ENCODE peak calls at places on chromosomes 5 and 9, in five cellular contexts. T, Z, C, O and R are unnamed samples.

GRCh38 chr5:34585601-34586104 is 70.5 kb upstream of the RAI14 start:
- DNase-seq in Z (peak; percentile 73), C (peak; percentile 77), O (no peak), T (no peak), R (peak; percentile 70)

GRCh38 chr5:81420039-81420667 is 26.2 kb upstream of the ACOT12 start:
- DNase-seq in C (peak; percentile 96), O (no peak), Z (peak; percentile 96), T (no peak), R (no peak)

GRCh38 chr5:141515141-141515540 is 26.3 kb downstream of the PCDHGC5 start:
- DNase-seq in O (no peak), C (no peak), T (no peak), Z (no peak), R (no peak)

GRCh38 chr5:86968311-86968753 is 299.4 kb upstream of the RASA1 start:
- DNase-seq in T (peak; percentile 14), Z (peak; percentile 66), O (no peak), C (peak; percentile 65), R (peak; percentile 67)

GRCh38 chr9:124260769-124261603 is 3.2 kb downstream of the NEK6 start:
- DNase-seq in T (no peak), Z (peak; percentile 89), C (peak; percentile 69), O (no peak), R (peak; percentile 90)

GRCh38 chr5:93902288-93902687 is 160.9 kb upstream of the POU5F2 start:
- DNase-seq in C (no peak), T (no peak), O (no peak), Z (no peak), R (no peak)

GRCh38 chr9:98314381-98315066 is 59.1 kb upstream of the TBC1D2 start:
- DNase-seq in Z (peak; percentile 46), O (no peak), T (no peak), C (peak; percentile 69), R (no peak)

GRCh38 chr5:179768326-179769085 is 25.3 kb upstream of the LTC4S start:
- DNase-seq in T (no peak), O (no peak), Z (no peak), C (no peak), R (peak; percentile 84)

GRCh38 chr5:5638193-5638592 is 215.7 kb downstream of the ICE1 start:
- DNase-seq in T (no peak), C (no peak), Z (no peak), O (no peak), R (no peak)

GRCh38 chr9:88418715-88419540 is 30.7 kb downstream of the SPIN1 start:
- DNase-seq in O (no peak), Z (no peak), C (no peak), T (no peak), R (peak; percentile 88)

DNA sequence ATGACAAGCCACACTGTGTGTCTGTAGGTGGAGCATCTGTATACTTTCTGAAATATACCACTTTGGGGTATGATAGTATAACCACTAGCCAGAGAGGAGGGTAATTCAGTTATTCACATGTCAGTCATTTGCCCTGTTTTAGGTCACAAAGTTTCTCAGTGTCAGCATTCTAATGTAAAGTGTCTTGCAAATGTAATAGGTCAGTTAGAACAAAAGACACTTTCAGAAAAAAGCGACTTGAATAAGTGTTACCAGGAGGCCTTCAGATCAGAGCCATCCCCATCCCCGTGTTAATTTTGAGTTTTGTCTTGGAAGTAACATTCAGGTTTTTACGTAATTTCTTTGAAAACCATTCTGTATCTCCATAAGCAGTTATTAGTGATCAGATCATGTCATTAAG is 33.7 kb downstream of the TTC1 start:
- DNase-seq in C (no peak), O (no peak), Z (no peak), T (no peak), R (no peak)
- H3K4me3 ChIP-seq in C (no peak overlapping the region), O (no peak overlapping the region), Z (no peak overlapping the region), T (no peak overlapping the region), R (no peak overlapping the region)

DNA sequence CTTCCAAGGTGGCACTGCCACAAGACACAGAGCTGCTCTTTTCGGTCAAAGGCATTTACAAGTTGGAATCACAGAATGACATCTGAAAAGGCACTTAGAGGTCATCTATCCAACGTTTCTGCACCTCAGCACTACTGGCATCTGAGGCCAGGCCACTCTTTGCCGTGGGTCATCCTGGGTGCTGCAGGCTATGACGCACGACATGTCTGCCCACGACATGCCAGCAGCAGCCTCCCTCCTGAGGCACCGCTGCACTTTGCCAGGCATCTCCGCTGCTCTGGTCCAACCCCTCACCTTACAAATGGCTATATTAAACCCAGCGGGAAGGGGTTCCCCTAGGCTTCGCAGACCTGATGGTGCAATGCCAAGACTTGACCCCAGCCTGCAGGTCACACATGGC is 8.1 kb downstream of the SURF4 start:
- DNase-seq in C (no peak), O (no peak), T (no peak), Z (no peak), R (no peak)
- H3K23ac ChIP-seq in C (no peak overlapping the region), O (no peak overlapping the region), T (peak overlapping the region; percentile 40), Z (no peak overlapping the region), R (no peak overlapping the region)

DNA sequence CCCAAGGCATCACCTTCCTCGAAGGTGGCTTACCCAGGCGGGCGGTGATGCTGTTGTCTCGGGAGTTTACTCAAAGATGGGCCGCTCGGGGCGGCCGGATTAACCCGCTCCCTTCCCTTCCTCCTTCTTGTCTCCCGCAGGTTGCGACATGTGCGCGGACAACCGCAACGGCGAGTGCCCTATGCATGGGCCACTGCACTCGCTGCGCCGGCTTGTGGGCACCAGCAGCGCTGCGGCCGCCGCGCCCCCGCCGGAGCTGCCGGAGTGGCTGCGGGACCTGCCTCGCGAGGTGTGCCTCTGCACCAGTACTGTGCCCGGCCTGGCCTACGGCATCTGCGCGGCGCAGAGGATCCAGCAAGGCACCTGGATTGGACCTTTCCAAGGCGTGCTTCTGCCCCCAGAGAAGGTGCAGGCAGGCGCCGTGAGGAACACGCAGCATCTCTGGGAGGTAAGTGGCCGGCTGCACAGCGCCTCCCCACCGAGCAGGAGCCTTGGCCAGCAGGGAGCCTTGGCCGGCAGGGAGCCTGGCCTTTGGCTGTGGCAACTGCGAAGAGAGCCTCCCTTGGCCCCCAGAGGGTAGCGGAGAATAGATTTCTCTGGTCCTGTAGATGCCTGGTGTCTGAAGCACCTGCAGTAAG is 10.6 kb downstream of the PRDM6 start:
- DNase-seq in O (no peak), C (no peak), Z (peak; percentile 39), T (no peak), R (peak; percentile 45)
- H3K4me3 ChIP-seq in O (peak overlapping the region; percentile 45), C (no peak overlapping the region), Z (peak overlapping the region; percentile 34), T (peak overlapping the region; percentile 59), R (peak overlapping the region; percentile 55)

DNA sequence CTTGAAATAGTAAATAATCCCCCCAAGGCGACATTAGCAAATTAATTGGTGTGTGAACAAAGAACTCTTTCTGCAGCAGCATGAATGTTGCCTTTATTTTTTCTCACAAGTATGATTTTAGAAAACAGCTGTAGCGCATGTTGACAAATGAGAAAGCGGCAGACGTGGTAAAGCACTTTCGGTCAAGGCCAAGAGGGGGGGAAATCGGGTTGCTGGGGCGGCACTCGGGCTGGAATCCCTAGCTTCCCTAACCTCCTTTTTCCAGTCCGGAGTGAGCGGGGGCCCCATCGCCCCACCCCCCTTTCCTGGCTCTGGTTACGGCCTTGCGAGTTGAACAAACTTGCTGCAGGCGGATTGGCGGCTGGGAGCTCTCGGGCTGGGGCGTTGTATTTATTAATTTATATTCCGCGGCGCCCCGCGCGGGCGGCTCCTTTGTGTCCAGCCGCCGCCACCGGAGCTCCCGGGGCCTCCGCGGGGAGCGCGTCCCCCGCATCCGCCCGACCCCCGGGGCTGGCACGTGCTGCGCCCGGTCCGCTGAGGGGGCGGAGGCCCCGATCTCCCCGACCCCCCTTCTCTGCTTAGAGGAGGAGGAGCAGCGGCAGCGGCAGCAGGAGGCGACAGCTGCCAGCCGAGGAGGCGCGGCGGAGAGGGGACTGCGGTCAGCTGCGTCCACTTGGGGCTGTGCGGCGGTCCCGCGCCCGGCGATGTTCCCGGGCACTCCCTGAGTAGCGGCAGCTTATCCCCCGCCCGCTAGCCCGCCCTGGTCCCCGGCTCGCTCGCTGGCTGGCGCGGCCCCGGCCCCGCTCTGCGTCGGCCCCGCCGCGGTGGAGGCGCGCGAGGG is at the start of gene RHOBTB3:
- DNase-seq in Z (peak; percentile 96), T (peak; percentile 65), C (peak; percentile 91), O (no peak), R (peak; percentile 39)
- H3K23ac ChIP-seq in Z (no peak within 1 kb of the TSS), T (peak within 1 kb of the TSS; percentile 99), C (peak within 1 kb of the TSS; percentile 99), O (no peak within 1 kb of the TSS), R (no peak within 1 kb of the TSS)

GRCh38 chr9:133961226-133962165 is 30.6 kb downstream of the VAV2 start:
- DNase-seq in Z (no peak), O (no peak), C (no peak), T (no peak), R (no peak)

GRCh38 chr9:133958756-133959155 is 33.4 kb downstream of the VAV2 start:
- DNase-seq in T (no peak), Z (no peak), C (no peak), O (no peak), R (no peak)

GRCh38 chr9:133960568-133961129 is 31.5 kb downstream of the VAV2 start:
- DNase-seq in O (no peak), C (no peak), Z (no peak), T (no peak), R (no peak)

GRCh38 chr9:133959171-133959570 is 33.0 kb downstream of the VAV2 start:
- DNase-seq in C (no peak), T (no peak), O (no peak), Z (no peak), R (no peak)

DNA sequence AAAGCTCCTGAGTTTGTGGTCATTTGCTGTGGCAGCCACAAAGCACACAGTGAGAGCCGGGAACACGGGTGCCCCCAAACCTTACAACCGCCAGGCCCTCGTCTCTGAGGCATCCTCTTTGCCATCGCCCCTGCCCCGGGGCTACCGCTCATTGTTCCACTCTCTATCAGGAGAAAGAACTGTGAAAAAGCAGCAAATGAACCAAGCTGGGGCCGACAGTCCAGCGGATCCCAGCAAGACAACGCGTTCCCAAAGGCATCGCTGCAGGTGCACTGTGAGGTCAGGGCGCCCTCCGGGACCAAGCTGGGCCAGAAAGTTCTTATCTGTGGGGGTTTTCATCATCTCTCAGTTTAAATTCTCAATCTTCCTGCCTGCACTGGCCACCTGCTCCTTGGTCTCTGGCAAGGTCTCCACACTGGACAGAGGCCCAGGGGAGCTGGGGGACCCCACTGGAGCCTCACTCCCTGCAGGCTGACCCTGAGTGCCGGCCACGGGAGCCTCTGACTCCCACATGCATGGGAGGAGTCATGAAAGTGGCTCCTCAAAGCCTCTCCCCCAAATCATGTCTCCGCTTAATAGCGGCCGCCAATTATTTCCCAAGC is 32.1 kb downstream of the VAV2 start:
- DNase-seq in O (no peak), Z (no peak), T (no peak), C (no peak), R (no peak)
- H3K4me3 ChIP-seq in O (no peak overlapping the region), Z (no peak overlapping the region), T (no peak overlapping the region), C (no peak overlapping the region), R (no peak overlapping the region)

DNA sequence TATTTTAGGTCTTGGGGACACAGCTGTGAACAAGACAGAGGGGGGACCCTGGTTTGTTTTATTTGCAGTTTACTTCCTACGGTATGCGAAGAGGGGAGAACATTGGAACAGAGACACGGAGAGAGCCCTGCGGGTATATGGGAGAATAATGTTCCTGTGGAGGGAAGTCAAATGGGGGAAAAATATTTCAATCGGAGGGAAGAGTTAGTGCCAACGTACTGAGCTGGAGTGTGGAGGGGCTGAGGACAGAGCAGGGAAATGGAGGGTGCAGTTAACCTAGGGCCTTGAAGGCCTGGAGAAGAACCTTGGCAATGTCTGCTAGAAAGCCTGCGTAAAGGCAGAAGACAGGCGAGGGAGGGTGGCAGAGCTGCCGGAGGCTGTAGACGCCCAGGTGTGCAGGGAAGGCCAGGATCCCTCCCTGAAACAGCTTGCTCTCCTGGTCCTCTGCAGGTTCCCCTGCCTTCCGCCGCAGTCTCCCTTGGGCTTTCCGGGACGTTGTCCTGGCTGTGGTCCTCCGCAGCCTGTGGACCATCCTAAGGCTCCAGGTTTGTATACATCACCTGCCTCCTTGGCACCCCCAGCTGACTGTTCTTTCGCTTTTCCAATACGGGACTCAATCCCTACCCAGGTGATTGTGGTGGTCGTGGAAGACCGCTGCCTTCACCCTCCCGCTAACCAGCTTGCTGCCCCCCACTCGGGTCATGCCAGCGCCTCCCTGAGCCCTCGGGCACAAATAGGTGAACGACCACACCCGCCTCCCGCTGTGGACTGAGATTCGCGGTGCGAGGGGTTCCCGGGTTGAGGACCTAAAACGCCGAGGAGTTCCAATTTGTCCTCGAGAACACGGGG is 1.9 kb upstream of the RACK1 start:
- DNase-seq in C (no peak), O (no peak), Z (no peak), T (no peak), R (no peak)
- H3K23ac ChIP-seq in C (peak overlapping the region; percentile 88), O (no peak overlapping the region), Z (no peak overlapping the region), T (peak overlapping the region; percentile 16), R (no peak overlapping the region)